ENCODE peak calls at places on chromosome 13, in ten cellular contexts. One of them, this sample, is unnamed.

GRCh38 chr13:113291997-113292862 is 4.8 kb upstream of the LAMP1 start:
- DNase-seq in GM10248: no peak
- DNase-seq in GM13976: no peak
- DNase-seq in T-helper 2 cell: no peak
- DNase-seq in SW480: peak; percentile 69
- DNase-seq in psoas muscle: peak; percentile 66
- DNase-seq in B cell: peak; percentile 19
- DNase-seq in fibroblast of mammary gland: peak; percentile 44
- DNase-seq in activated CD4-positive, alpha-beta T cell treated with anti-CD3 and anti-CD28 coated beads, Interleukin-2, amount 10 ng/mL, durations not matched to agents 7 days and 5 days: no peak
- DNase-seq in cardiac muscle cell: peak; percentile 27
- DNase-seq in this sample: peak; percentile 51

GRCh38 chr13:113411216-113412023 is 41.9 kb downstream of the ADPRHL1 start:
- DNase-seq in GM13976: no peak
- DNase-seq in B cell: no peak
- DNase-seq in cardiac muscle cell: peak; percentile 74
- DNase-seq in activated CD4-positive, alpha-beta T cell treated with anti-CD3 and anti-CD28 coated beads, Interleukin-2, amount 10 ng/mL, durations not matched to agents 7 days and 5 days: no peak
- DNase-seq in SW480: peak; percentile 92
- DNase-seq in fibroblast of mammary gland: peak; percentile 99
- DNase-seq in GM10248: no peak
- DNase-seq in psoas muscle: peak; percentile 89
- DNase-seq in T-helper 2 cell: no peak
- DNase-seq in this sample: peak; percentile 94

GRCh38 chr13:30870049-30870884 is 35.8 kb upstream of the MEDAG start:
- DNase-seq in activated CD4-positive, alpha-beta T cell treated with anti-CD3 and anti-CD28 coated beads, Interleukin-2, amount 10 ng/mL, durations not matched to agents 7 days and 5 days: peak; percentile 23
- DNase-seq in GM13976: peak; percentile 47
- DNase-seq in fibroblast of mammary gland: peak; percentile 100
- DNase-seq in cardiac muscle cell: peak; percentile 99
- DNase-seq in psoas muscle: peak; percentile 91
- DNase-seq in T-helper 2 cell: no peak
- DNase-seq in SW480: peak; percentile 97
- DNase-seq in B cell: no peak
- DNase-seq in GM10248: peak; percentile 24
- DNase-seq in this sample: peak; percentile 100

GRCh38 chr13:114261328-114261965 is 20.0 kb upstream of the UPF3A start:
- DNase-seq in GM13976: no peak
- DNase-seq in cardiac muscle cell: no peak
- DNase-seq in B cell: peak; percentile 21
- DNase-seq in SW480: no peak
- DNase-seq in activated CD4-positive, alpha-beta T cell treated with anti-CD3 and anti-CD28 coated beads, Interleukin-2, amount 10 ng/mL, durations not matched to agents 7 days and 5 days: no peak
- DNase-seq in GM10248: no peak
- DNase-seq in fibroblast of mammary gland: no peak
- DNase-seq in T-helper 2 cell: no peak
- DNase-seq in psoas muscle: no peak
- DNase-seq in this sample: no peak

GRCh38 chr13:60047943-60048342 is 115.8 kb downstream of the DIAPH3 start:
- DNase-seq in activated CD4-positive, alpha-beta T cell treated with anti-CD3 and anti-CD28 coated beads, Interleukin-2, amount 10 ng/mL, durations not matched to agents 7 days and 5 days: no peak
- DNase-seq in cardiac muscle cell: peak; percentile 10
- DNase-seq in B cell: no peak
- DNase-seq in T-helper 2 cell: no peak
- DNase-seq in GM10248: no peak
- DNase-seq in GM13976: no peak
- DNase-seq in fibroblast of mammary gland: no peak
- DNase-seq in SW480: no peak
- DNase-seq in psoas muscle: no peak
- DNase-seq in this sample: peak; percentile 5

GRCh38 chr13:45433381-45433790 is 15.2 kb upstream of the SLC25A30 start:
- DNase-seq in activated CD4-positive, alpha-beta T cell treated with anti-CD3 and anti-CD28 coated beads, Interleukin-2, amount 10 ng/mL, durations not matched to agents 7 days and 5 days: no peak
- DNase-seq in T-helper 2 cell: no peak
- DNase-seq in cardiac muscle cell: no peak
- DNase-seq in GM13976: no peak
- DNase-seq in fibroblast of mammary gland: no peak
- DNase-seq in psoas muscle: no peak
- DNase-seq in GM10248: no peak
- DNase-seq in SW480: no peak
- DNase-seq in B cell: no peak
- DNase-seq in this sample: no peak

GRCh38 chr13:95355491-95355890 is 54.2 kb upstream of the ABCC4 start:
- DNase-seq in psoas muscle: no peak
- DNase-seq in cardiac muscle cell: peak; percentile 46
- DNase-seq in B cell: no peak
- DNase-seq in activated CD4-positive, alpha-beta T cell treated with anti-CD3 and anti-CD28 coated beads, Interleukin-2, amount 10 ng/mL, durations not matched to agents 7 days and 5 days: no peak
- DNase-seq in SW480: no peak
- DNase-seq in GM13976: no peak
- DNase-seq in GM10248: no peak
- DNase-seq in fibroblast of mammary gland: peak; percentile 21
- DNase-seq in T-helper 2 cell: no peak
- DNase-seq in this sample: peak; percentile 5

GRCh38 chr13:113786262-113786841 is 27.3 kb downstream of the TMEM255B start:
- DNase-seq in psoas muscle: no peak
- DNase-seq in T-helper 2 cell: no peak
- DNase-seq in B cell: no peak
- DNase-seq in cardiac muscle cell: peak; percentile 53
- DNase-seq in activated CD4-positive, alpha-beta T cell treated with anti-CD3 and anti-CD28 coated beads, Interleukin-2, amount 10 ng/mL, durations not matched to agents 7 days and 5 days: no peak
- DNase-seq in fibroblast of mammary gland: peak; percentile 60
- DNase-seq in GM10248: no peak
- DNase-seq in SW480: no peak
- DNase-seq in GM13976: no peak
- DNase-seq in this sample: no peak

GRCh38 chr13:51715613-51716012 is 88.3 kb downstream of the DHRS12 start:
- DNase-seq in SW480: peak; percentile 43
- DNase-seq in GM13976: no peak
- DNase-seq in fibroblast of mammary gland: no peak
- DNase-seq in B cell: no peak
- DNase-seq in GM10248: no peak
- DNase-seq in T-helper 2 cell: no peak
- DNase-seq in psoas muscle: no peak
- DNase-seq in activated CD4-positive, alpha-beta T cell treated with anti-CD3 and anti-CD28 coated beads, Interleukin-2, amount 10 ng/mL, durations not matched to agents 7 days and 5 days: no peak
- DNase-seq in cardiac muscle cell: no peak
- DNase-seq in this sample: no peak

GRCh38 chr13:66574606-66575005 is 655.5 kb downstream of the PCDH9 start:
- DNase-seq in fibroblast of mammary gland: no peak
- DNase-seq in activated CD4-positive, alpha-beta T cell treated with anti-CD3 and anti-CD28 coated beads, Interleukin-2, amount 10 ng/mL, durations not matched to agents 7 days and 5 days: no peak
- DNase-seq in B cell: no peak
- DNase-seq in T-helper 2 cell: no peak
- DNase-seq in GM13976: no peak
- DNase-seq in SW480: no peak
- DNase-seq in cardiac muscle cell: no peak
- DNase-seq in psoas muscle: no peak
- DNase-seq in GM10248: no peak
- DNase-seq in this sample: no peak

GRCh38 chr13:40259899-40260298 is 406.5 kb downstream of the FOXO1 start:
- DNase-seq in activated CD4-positive, alpha-beta T cell treated with anti-CD3 and anti-CD28 coated beads, Interleukin-2, amount 10 ng/mL, durations not matched to agents 7 days and 5 days: no peak
- DNase-seq in B cell: no peak
- DNase-seq in GM13976: no peak
- DNase-seq in T-helper 2 cell: no peak
- DNase-seq in psoas muscle: no peak
- DNase-seq in GM10248: no peak
- DNase-seq in fibroblast of mammary gland: peak; percentile 6
- DNase-seq in SW480: no peak
- DNase-seq in cardiac muscle cell: peak; percentile 78
- DNase-seq in this sample: no peak

GRCh38 chr13:98996046-98996445 is 18.2 kb upstream of the DOCK9 start:
- DNase-seq in fibroblast of mammary gland: no peak
- DNase-seq in cardiac muscle cell: no peak
- DNase-seq in psoas muscle: no peak
- DNase-seq in activated CD4-positive, alpha-beta T cell treated with anti-CD3 and anti-CD28 coated beads, Interleukin-2, amount 10 ng/mL, durations not matched to agents 7 days and 5 days: no peak
- DNase-seq in GM13976: no peak
- DNase-seq in T-helper 2 cell: no peak
- DNase-seq in SW480: no peak
- DNase-seq in GM10248: no peak
- DNase-seq in B cell: no peak
- DNase-seq in this sample: no peak

GRCh38 chr13:41029629-41030028 is 10.5 kb upstream of the ELF1 start:
- DNase-seq in B cell: no peak
- DNase-seq in SW480: no peak
- DNase-seq in psoas muscle: no peak
- DNase-seq in GM13976: no peak
- DNase-seq in cardiac muscle cell: no peak
- DNase-seq in fibroblast of mammary gland: no peak
- DNase-seq in T-helper 2 cell: no peak
- DNase-seq in GM10248: no peak
- DNase-seq in activated CD4-positive, alpha-beta T cell treated with anti-CD3 and anti-CD28 coated beads, Interleukin-2, amount 10 ng/mL, durations not matched to agents 7 days and 5 days: no peak
- DNase-seq in this sample: no peak

GRCh38 chr13:97658556-97658955 is 224.6 kb downstream of the RAP2A start:
- DNase-seq in SW480: no peak
- DNase-seq in GM13976: no peak
- DNase-seq in B cell: no peak
- DNase-seq in GM10248: no peak
- DNase-seq in psoas muscle: no peak
- DNase-seq in activated CD4-positive, alpha-beta T cell treated with anti-CD3 and anti-CD28 coated beads, Interleukin-2, amount 10 ng/mL, durations not matched to agents 7 days and 5 days: no peak
- DNase-seq in fibroblast of mammary gland: no peak
- DNase-seq in T-helper 2 cell: no peak
- DNase-seq in cardiac muscle cell: peak; percentile 18
- DNase-seq in this sample: no peak

GRCh38 chr13:50015263-50015662 is at the start of gene KCNRG:
- DNase-seq in B cell: no peak
- DNase-seq in psoas muscle: no peak
- DNase-seq in cardiac muscle cell: peak; percentile 51
- DNase-seq in fibroblast of mammary gland: peak; percentile 34
- DNase-seq in activated CD4-positive, alpha-beta T cell treated with anti-CD3 and anti-CD28 coated beads, Interleukin-2, amount 10 ng/mL, durations not matched to agents 7 days and 5 days: no peak
- DNase-seq in GM10248: no peak
- DNase-seq in SW480: no peak
- DNase-seq in T-helper 2 cell: no peak
- DNase-seq in GM13976: no peak
- DNase-seq in this sample: no peak

GRCh38 chr13:57632276-57633140 is 964 bp downstream of the PCDH17 start:
- DNase-seq in T-helper 2 cell: no peak
- DNase-seq in fibroblast of mammary gland: no peak
- DNase-seq in activated CD4-positive, alpha-beta T cell treated with anti-CD3 and anti-CD28 coated beads, Interleukin-2, amount 10 ng/mL, durations not matched to agents 7 days and 5 days: no peak
- DNase-seq in psoas muscle: peak; percentile 12
- DNase-seq in GM13976: peak; percentile 24
- DNase-seq in B cell: peak; percentile 3
- DNase-seq in SW480: no peak
- DNase-seq in GM10248: no peak
- DNase-seq in cardiac muscle cell: peak; percentile 12
- DNase-seq in this sample: no peak

GRCh38 chr13:77515785-77516184 is 19.7 kb upstream of the SCEL start:
- DNase-seq in SW480: no peak
- DNase-seq in GM13976: no peak
- DNase-seq in cardiac muscle cell: no peak
- DNase-seq in psoas muscle: no peak
- DNase-seq in GM10248: no peak
- DNase-seq in B cell: no peak
- DNase-seq in fibroblast of mammary gland: no peak
- DNase-seq in T-helper 2 cell: no peak
- DNase-seq in activated CD4-positive, alpha-beta T cell treated with anti-CD3 and anti-CD28 coated beads, Interleukin-2, amount 10 ng/mL, durations not matched to agents 7 days and 5 days: no peak
- DNase-seq in this sample: no peak

GRCh38 chr13:114074671-114075315 is 57.6 kb downstream of the RASA3 start:
- DNase-seq in GM10248: no peak
- DNase-seq in activated CD4-positive, alpha-beta T cell treated with anti-CD3 and anti-CD28 coated beads, Interleukin-2, amount 10 ng/mL, durations not matched to agents 7 days and 5 days: no peak
- DNase-seq in cardiac muscle cell: no peak
- DNase-seq in fibroblast of mammary gland: no peak
- DNase-seq in GM13976: no peak
- DNase-seq in SW480: no peak
- DNase-seq in psoas muscle: no peak
- DNase-seq in T-helper 2 cell: no peak
- DNase-seq in B cell: no peak
- DNase-seq in this sample: no peak

GRCh38 chr13:94415484-94415883 is 64.0 kb downstream of the DCT start:
- DNase-seq in T-helper 2 cell: no peak
- DNase-seq in cardiac muscle cell: no peak
- DNase-seq in GM13976: no peak
- DNase-seq in GM10248: no peak
- DNase-seq in B cell: no peak
- DNase-seq in SW480: no peak
- DNase-seq in fibroblast of mammary gland: no peak
- DNase-seq in psoas muscle: no peak
- DNase-seq in activated CD4-positive, alpha-beta T cell treated with anti-CD3 and anti-CD28 coated beads, Interleukin-2, amount 10 ng/mL, durations not matched to agents 7 days and 5 days: no peak
- DNase-seq in this sample: no peak

GRCh38 chr13:99432637-99433542 is 68.4 kb upstream of the TM9SF2 start:
- DNase-seq in cardiac muscle cell: peak; percentile 60
- DNase-seq in psoas muscle: peak; percentile 73
- DNase-seq in T-helper 2 cell: peak; percentile 69
- DNase-seq in GM10248: peak; percentile 74
- DNase-seq in GM13976: peak; percentile 81
- DNase-seq in fibroblast of mammary gland: peak; percentile 80
- DNase-seq in activated CD4-positive, alpha-beta T cell treated with anti-CD3 and anti-CD28 coated beads, Interleukin-2, amount 10 ng/mL, durations not matched to agents 7 days and 5 days: peak; percentile 70
- DNase-seq in B cell: peak; percentile 87
- DNase-seq in SW480: peak; percentile 50
- DNase-seq in this sample: peak; percentile 46

GRCh38 chr13:26568132-26568815 is 10.8 kb downstream of the WASF3 start:
- DNase-seq in psoas muscle: no peak
- DNase-seq in cardiac muscle cell: no peak
- DNase-seq in fibroblast of mammary gland: no peak
- DNase-seq in T-helper 2 cell: no peak
- DNase-seq in activated CD4-positive, alpha-beta T cell treated with anti-CD3 and anti-CD28 coated beads, Interleukin-2, amount 10 ng/mL, durations not matched to agents 7 days and 5 days: no peak
- DNase-seq in SW480: no peak
- DNase-seq in GM13976: no peak
- DNase-seq in GM10248: no peak
- DNase-seq in B cell: no peak
- DNase-seq in this sample: no peak

GRCh38 chr13:44746690-44747089 is 170.6 kb upstream of the TSC22D1 start:
- DNase-seq in fibroblast of mammary gland: no peak
- DNase-seq in T-helper 2 cell: no peak
- DNase-seq in GM13976: no peak
- DNase-seq in GM10248: no peak
- DNase-seq in B cell: no peak
- DNase-seq in activated CD4-positive, alpha-beta T cell treated with anti-CD3 and anti-CD28 coated beads, Interleukin-2, amount 10 ng/mL, durations not matched to agents 7 days and 5 days: no peak
- DNase-seq in psoas muscle: no peak
- DNase-seq in SW480: no peak
- DNase-seq in cardiac muscle cell: no peak
- DNase-seq in this sample: no peak

GRCh38 chr13:37495046-37495445 is 103.5 kb downstream of the POSTN start:
- DNase-seq in cardiac muscle cell: no peak
- DNase-seq in GM13976: no peak
- DNase-seq in GM10248: no peak
- DNase-seq in T-helper 2 cell: no peak
- DNase-seq in fibroblast of mammary gland: peak; percentile 29
- DNase-seq in SW480: peak; percentile 27
- DNase-seq in psoas muscle: no peak
- DNase-seq in activated CD4-positive, alpha-beta T cell treated with anti-CD3 and anti-CD28 coated beads, Interleukin-2, amount 10 ng/mL, durations not matched to agents 7 days and 5 days: no peak
- DNase-seq in B cell: no peak
- DNase-seq in this sample: peak; percentile 29

GRCh38 chr13:25179810-25180437 is 7.8 kb upstream of the AMER2 start:
- DNase-seq in activated CD4-positive, alpha-beta T cell treated with anti-CD3 and anti-CD28 coated beads, Interleukin-2, amount 10 ng/mL, durations not matched to agents 7 days and 5 days: no peak
- DNase-seq in GM13976: no peak
- DNase-seq in psoas muscle: no peak
- DNase-seq in cardiac muscle cell: peak; percentile 3
- DNase-seq in T-helper 2 cell: no peak
- DNase-seq in fibroblast of mammary gland: no peak
- DNase-seq in B cell: no peak
- DNase-seq in GM10248: no peak
- DNase-seq in SW480: no peak
- DNase-seq in this sample: no peak

GRCh38 chr13:35475960-35476943 is at the start of gene MAB21L1:
- DNase-seq in GM10248: no peak
- DNase-seq in B cell: peak; percentile 31
- DNase-seq in T-helper 2 cell: no peak
- DNase-seq in GM13976: no peak
- DNase-seq in activated CD4-positive, alpha-beta T cell treated with anti-CD3 and anti-CD28 coated beads, Interleukin-2, amount 10 ng/mL, durations not matched to agents 7 days and 5 days: peak; percentile 12
- DNase-seq in psoas muscle: peak; percentile 33
- DNase-seq in fibroblast of mammary gland: peak; percentile 85
- DNase-seq in cardiac muscle cell: peak; percentile 37
- DNase-seq in SW480: no peak
- DNase-seq in this sample: peak; percentile 82

GRCh38 chr13:80048802-80049201 is 292.1 kb downstream of the SPRY2 start:
- DNase-seq in activated CD4-positive, alpha-beta T cell treated with anti-CD3 and anti-CD28 coated beads, Interleukin-2, amount 10 ng/mL, durations not matched to agents 7 days and 5 days: peak; percentile 58
- DNase-seq in B cell: peak; percentile 67
- DNase-seq in fibroblast of mammary gland: peak; percentile 99
- DNase-seq in cardiac muscle cell: peak; percentile 96
- DNase-seq in GM10248: peak; percentile 56
- DNase-seq in psoas muscle: peak; percentile 81
- DNase-seq in SW480: peak; percentile 79
- DNase-seq in T-helper 2 cell: peak; percentile 19
- DNase-seq in GM13976: peak; percentile 41
- DNase-seq in this sample: peak; percentile 98

GRCh38 chr13:100229603-100230002 is 140.7 kb downstream of the PCCA start:
- DNase-seq in cardiac muscle cell: no peak
- DNase-seq in GM13976: no peak
- DNase-seq in B cell: no peak
- DNase-seq in T-helper 2 cell: no peak
- DNase-seq in activated CD4-positive, alpha-beta T cell treated with anti-CD3 and anti-CD28 coated beads, Interleukin-2, amount 10 ng/mL, durations not matched to agents 7 days and 5 days: no peak
- DNase-seq in psoas muscle: no peak
- DNase-seq in GM10248: no peak
- DNase-seq in SW480: no peak
- DNase-seq in fibroblast of mammary gland: no peak
- DNase-seq in this sample: no peak

This sample was measured in SJCRH30.